ENCODE peak calls at places on chromosomes 2 and 18, in seven cellular contexts. One of them, this sample, is unnamed. For H3K27me3, the result is how much of the 10 kb centered on the place peaks cover.

GRCh38 chr2:54557601-54558187 is 101.6 kb downstream of the SPTBN1 start:
- DNase-seq in H9: peak
- DNase-seq in K562: peak
- DNase-seq in IMR-90: no peak
- DNase-seq in colonic mucosa: peak
- DNase-seq in CD8-positive, alpha-beta memory T cell: peak
- DNase-seq in Panc1: no peak
- DNase-seq in this sample: peak

GRCh38 chr2:98598781-98599428 is 9.4 kb downstream of the COA5 start:
- DNase-seq in H9: no peak
- DNase-seq in K562: no peak
- DNase-seq in IMR-90: peak
- DNase-seq in colonic mucosa: no peak
- DNase-seq in CD8-positive, alpha-beta memory T cell: no peak
- DNase-seq in Panc1: no peak
- DNase-seq in this sample: no peak

GRCh38 chr2:151361674-151362380 is 4.4 kb downstream of the TNFAIP6 start:
- DNase-seq in H9: no peak
- DNase-seq in K562: no peak
- DNase-seq in IMR-90: no peak
- DNase-seq in colonic mucosa: no peak
- DNase-seq in CD8-positive, alpha-beta memory T cell: no peak
- DNase-seq in Panc1: no peak
- DNase-seq in this sample: no peak

GRCh38 chr2:33321236-33321731 is 155.2 kb upstream of the RASGRP3 start:
- DNase-seq in H9: no peak
- DNase-seq in K562: no peak
- DNase-seq in IMR-90: peak
- DNase-seq in colonic mucosa: no peak
- DNase-seq in CD8-positive, alpha-beta memory T cell: no peak
- DNase-seq in Panc1: no peak
- DNase-seq in this sample: no peak

GRCh38 chr2:238742066-238742465 is 105.8 kb upstream of the TWIST2 start:
- DNase-seq in H9: no peak
- DNase-seq in K562: no peak
- DNase-seq in IMR-90: no peak
- DNase-seq in colonic mucosa: no peak
- DNase-seq in CD8-positive, alpha-beta memory T cell: no peak
- DNase-seq in Panc1: no peak
- DNase-seq in this sample: no peak

GRCh38 chr2:212970132-212970531 is 181.3 kb downstream of the IKZF2 start:
- DNase-seq in H9: no peak
- DNase-seq in K562: no peak
- DNase-seq in IMR-90: peak
- DNase-seq in colonic mucosa: no peak
- DNase-seq in CD8-positive, alpha-beta memory T cell: no peak
- DNase-seq in Panc1: no peak
- DNase-seq in this sample: no peak

GRCh38 chr2:37877457-37878315 is 47.4 kb upstream of the RMDN2 start:
- DNase-seq in H9: no peak
- DNase-seq in K562: peak
- DNase-seq in IMR-90: peak
- DNase-seq in colonic mucosa: peak
- DNase-seq in CD8-positive, alpha-beta memory T cell: no peak
- DNase-seq in Panc1: peak
- DNase-seq in this sample: peak

GRCh38 chr2:179129574-179130238 is 79.8 kb upstream of the CCDC141 start:
- DNase-seq in H9: no peak
- DNase-seq in K562: no peak
- DNase-seq in IMR-90: peak
- DNase-seq in colonic mucosa: no peak
- DNase-seq in CD8-positive, alpha-beta memory T cell: no peak
- DNase-seq in Panc1: peak
- DNase-seq in this sample: no peak

GRCh38 chr18:37717098-37717497 is 151.5 kb upstream of the CELF4 start:
- DNase-seq in H9: no peak
- DNase-seq in K562: no peak
- DNase-seq in IMR-90: no peak
- DNase-seq in colonic mucosa: no peak
- DNase-seq in CD8-positive, alpha-beta memory T cell: no peak
- DNase-seq in Panc1: no peak
- DNase-seq in this sample: no peak

GRCh38 chr2:151765760-151766159 is 31.5 kb upstream of the NEB start:
- DNase-seq in H9: no peak
- DNase-seq in K562: no peak
- DNase-seq in IMR-90: no peak
- DNase-seq in colonic mucosa: no peak
- DNase-seq in CD8-positive, alpha-beta memory T cell: no peak
- DNase-seq in Panc1: no peak
- DNase-seq in this sample: no peak

GRCh38 chr2:83844490-83844889 is 614.6 kb downstream of the SUCLG1 start:
- DNase-seq in H9: no peak
- DNase-seq in K562: no peak
- DNase-seq in IMR-90: no peak
- DNase-seq in colonic mucosa: no peak
- DNase-seq in CD8-positive, alpha-beta memory T cell: no peak
- DNase-seq in Panc1: no peak
- DNase-seq in this sample: no peak

GRCh38 chr2:205654878-205655601 is 27.3 kb upstream of the NRP2 start:
- DNase-seq in H9: no peak
- DNase-seq in K562: no peak
- DNase-seq in IMR-90: peak
- DNase-seq in colonic mucosa: no peak
- DNase-seq in CD8-positive, alpha-beta memory T cell: no peak
- DNase-seq in Panc1: no peak
- DNase-seq in this sample: no peak

GRCh38 chr2:200614249-200614648 is 28.4 kb downstream of the AOX1 start:
- DNase-seq in H9: no peak
- DNase-seq in K562: no peak
- DNase-seq in IMR-90: no peak
- DNase-seq in colonic mucosa: no peak
- DNase-seq in CD8-positive, alpha-beta memory T cell: no peak
- DNase-seq in Panc1: no peak
- DNase-seq in this sample: no peak

GRCh38 chr2:149885468-149885867 is 297.9 kb upstream of the MMADHC start:
- DNase-seq in H9: no peak
- DNase-seq in K562: no peak
- DNase-seq in IMR-90: no peak
- DNase-seq in colonic mucosa: no peak
- DNase-seq in CD8-positive, alpha-beta memory T cell: no peak
- DNase-seq in Panc1: no peak
- DNase-seq in this sample: no peak

GRCh38 chr2:212135739-212136138 is 402.9 kb downstream of the ERBB4 start:
- DNase-seq in H9: no peak
- DNase-seq in K562: no peak
- DNase-seq in IMR-90: peak
- DNase-seq in colonic mucosa: no peak
- DNase-seq in CD8-positive, alpha-beta memory T cell: no peak
- DNase-seq in Panc1: no peak
- DNase-seq in this sample: no peak

GRCh38 chr2:215843579-215843978 is 169.8 kb downstream of the MREG start:
- DNase-seq in H9: no peak
- DNase-seq in K562: no peak
- DNase-seq in IMR-90: peak
- DNase-seq in colonic mucosa: no peak
- DNase-seq in CD8-positive, alpha-beta memory T cell: no peak
- DNase-seq in Panc1: no peak
- DNase-seq in this sample: no peak

GRCh38 chr18:27887711-27888495 is 289.0 kb downstream of the CDH2 start:
- DNase-seq in H9: no peak
- DNase-seq in K562: no peak
- DNase-seq in IMR-90: peak
- DNase-seq in colonic mucosa: no peak
- DNase-seq in CD8-positive, alpha-beta memory T cell: no peak
- DNase-seq in Panc1: no peak
- DNase-seq in this sample: no peak

GRCh38 chr2:171365232-171365631 is 68.6 kb downstream of the METTL8 start:
- DNase-seq in H9: no peak
- DNase-seq in K562: no peak
- DNase-seq in IMR-90: no peak
- DNase-seq in colonic mucosa: peak
- DNase-seq in CD8-positive, alpha-beta memory T cell: no peak
- DNase-seq in Panc1: no peak
- DNase-seq in this sample: no peak

GRCh38 chr2:235940330-235940729 is 227.9 kb downstream of the GBX2 start:
- DNase-seq in H9: no peak
- DNase-seq in K562: peak
- DNase-seq in IMR-90: peak
- DNase-seq in colonic mucosa: no peak
- DNase-seq in CD8-positive, alpha-beta memory T cell: no peak
- DNase-seq in Panc1: no peak
- DNase-seq in this sample: no peak

DNA sequence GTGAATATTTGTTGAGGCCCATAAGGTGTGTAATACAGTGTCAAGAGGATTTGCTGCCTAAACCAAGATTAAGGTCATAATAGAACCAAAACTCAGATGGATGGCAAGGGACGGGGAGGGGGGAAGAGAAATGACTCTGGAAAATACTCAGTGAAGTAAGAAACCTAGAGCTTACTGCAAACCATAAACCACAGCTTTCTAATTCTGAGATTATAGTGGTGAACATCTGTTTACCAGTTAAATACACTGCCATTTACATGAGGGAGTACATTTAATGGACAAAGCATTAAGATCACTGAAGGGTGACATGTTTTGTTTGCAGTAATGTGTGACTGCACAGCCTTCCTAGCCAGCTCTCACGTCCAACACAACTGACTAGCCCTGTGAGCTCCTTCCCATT is 19.8 kb downstream of the EVX2 start:
- DNase-seq in H9: no peak
- DNase-seq in K562: no peak
- DNase-seq in IMR-90: no peak
- DNase-seq in colonic mucosa: no peak
- DNase-seq in CD8-positive, alpha-beta memory T cell: no peak
- DNase-seq in Panc1: no peak
- DNase-seq in this sample: no peak
- H3K27me3 ChIP-seq in H9: under half
- H3K27me3 ChIP-seq in K562: under half
- H3K27me3 ChIP-seq in IMR-90: under half
- H3K27me3 ChIP-seq in colonic mucosa: under half
- H3K27me3 ChIP-seq in CD8-positive, alpha-beta memory T cell: under half
- H3K27me3 ChIP-seq in Panc1: under half
- H3K27me3 ChIP-seq in this sample: under half

DNA sequence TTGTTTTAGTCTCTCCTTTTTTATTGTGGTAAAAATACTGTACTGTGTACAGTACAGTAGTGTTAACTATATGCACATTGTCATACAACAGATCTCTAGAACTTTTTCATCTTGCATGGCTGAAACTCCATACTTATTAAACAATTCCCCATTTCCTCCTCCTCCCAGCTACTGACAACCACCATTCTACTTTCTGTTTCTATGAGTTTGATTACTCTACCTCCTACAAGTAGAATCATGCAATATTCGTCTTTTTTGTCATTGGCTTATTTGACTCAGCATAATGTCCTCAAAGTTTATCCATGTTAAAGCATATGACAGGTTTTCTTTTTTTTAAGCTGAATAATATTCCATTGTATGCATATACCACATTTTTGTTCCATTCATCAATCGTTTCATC is 338.2 kb downstream of the AGPS start:
- DNase-seq in H9: no peak
- DNase-seq in K562: no peak
- DNase-seq in IMR-90: no peak
- DNase-seq in colonic mucosa: no peak
- DNase-seq in CD8-positive, alpha-beta memory T cell: no peak
- DNase-seq in Panc1: no peak
- DNase-seq in this sample: no peak
- H3K27me3 ChIP-seq in H9: half or more
- H3K27me3 ChIP-seq in K562: under half
- H3K27me3 ChIP-seq in IMR-90: under half
- H3K27me3 ChIP-seq in colonic mucosa: under half
- H3K27me3 ChIP-seq in CD8-positive, alpha-beta memory T cell: under half
- H3K27me3 ChIP-seq in Panc1: under half
- H3K27me3 ChIP-seq in this sample: under half

DNA sequence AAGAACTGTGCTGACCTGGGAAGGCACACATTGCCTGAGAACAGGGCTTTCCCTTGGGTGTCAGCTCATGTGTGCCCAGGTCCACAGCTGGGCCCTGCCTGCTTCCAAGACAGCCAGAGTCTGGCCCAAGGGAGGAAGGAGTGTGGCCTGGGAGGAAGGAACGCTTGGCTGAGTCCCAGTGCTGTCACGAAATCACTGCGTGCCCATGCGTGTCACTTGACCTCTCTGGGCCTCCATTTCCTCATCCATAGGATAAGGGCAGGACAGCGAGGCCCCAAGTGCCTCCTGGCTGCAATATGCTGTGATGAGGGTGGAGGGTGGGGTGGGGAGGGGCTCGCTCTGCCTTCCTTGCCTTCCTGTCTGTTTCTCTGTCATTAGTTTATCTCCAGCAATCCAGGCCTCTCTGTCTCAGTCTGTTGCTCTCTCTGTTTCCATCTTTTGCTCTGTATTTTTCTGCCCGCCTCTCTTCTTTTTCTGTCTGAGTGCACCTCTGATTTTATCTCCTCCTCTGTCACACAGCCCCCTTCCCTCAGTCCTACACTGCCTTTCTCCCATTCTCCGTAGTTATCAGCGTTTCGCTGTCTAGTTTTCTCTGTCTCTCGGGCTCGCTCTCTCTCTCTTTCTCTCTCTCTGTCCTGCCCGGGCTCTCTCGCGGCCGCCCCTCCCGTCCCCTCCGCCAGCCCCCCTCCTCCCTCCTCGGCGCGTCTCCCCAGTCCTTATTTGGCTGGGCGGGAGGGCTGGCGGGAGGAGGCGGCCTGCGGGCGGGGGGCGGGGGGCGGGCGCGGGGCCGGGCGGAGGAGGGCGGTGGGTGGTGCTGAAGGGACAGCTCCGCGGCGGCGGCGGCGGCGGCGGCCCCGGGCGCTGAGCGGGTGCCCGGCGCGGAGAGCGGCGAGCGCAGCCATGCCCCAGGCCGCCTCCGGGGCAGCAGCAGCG is at the start of gene KCNK3:
- DNase-seq in H9: peak
- DNase-seq in K562: peak
- DNase-seq in IMR-90: peak
- DNase-seq in colonic mucosa: peak
- DNase-seq in CD8-positive, alpha-beta memory T cell: peak
- DNase-seq in Panc1: no peak
- DNase-seq in this sample: peak
- H3K27me3 ChIP-seq in H9: under half
- H3K27me3 ChIP-seq in K562: half or more
- H3K27me3 ChIP-seq in IMR-90: half or more
- H3K27me3 ChIP-seq in colonic mucosa: under half
- H3K27me3 ChIP-seq in CD8-positive, alpha-beta memory T cell: under half
- H3K27me3 ChIP-seq in Panc1: under half
- H3K27me3 ChIP-seq in this sample: half or more

DNA sequence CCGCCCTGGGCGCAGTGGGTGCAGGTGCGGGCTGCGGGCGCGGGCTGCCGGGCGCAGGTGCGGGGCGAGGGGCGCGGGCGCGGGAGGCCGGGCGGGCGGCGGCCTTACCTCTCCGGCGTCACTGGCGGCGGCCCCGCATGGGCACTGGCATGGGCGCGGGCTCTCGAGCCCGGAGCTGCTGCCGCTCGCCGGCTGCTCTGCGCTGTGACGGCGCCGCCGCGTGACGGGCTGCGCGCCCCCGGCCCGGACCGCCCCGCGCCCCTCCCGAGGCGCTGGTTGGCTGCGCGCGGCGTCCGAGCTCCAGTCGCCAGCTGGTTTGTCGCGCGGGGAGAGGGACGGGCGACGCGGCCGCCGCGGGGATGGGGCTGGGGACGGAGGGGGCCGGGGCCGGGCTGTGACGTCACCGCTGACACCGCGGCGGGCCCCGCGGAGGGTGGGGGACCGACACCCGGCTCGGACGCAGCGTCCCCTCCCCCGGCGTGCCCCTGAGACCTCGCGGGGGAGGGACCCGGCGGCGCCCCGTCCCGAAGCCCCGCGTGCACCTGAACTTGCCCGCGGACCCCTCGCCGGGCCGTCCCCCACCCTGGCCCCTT is at the start of gene KIF1A:
- DNase-seq in H9: peak
- DNase-seq in K562: no peak
- DNase-seq in IMR-90: no peak
- DNase-seq in colonic mucosa: no peak
- DNase-seq in CD8-positive, alpha-beta memory T cell: no peak
- DNase-seq in Panc1: no peak
- DNase-seq in this sample: peak
- H3K27me3 ChIP-seq in H9: under half
- H3K27me3 ChIP-seq in K562: under half
- H3K27me3 ChIP-seq in IMR-90: half or more
- H3K27me3 ChIP-seq in colonic mucosa: half or more
- H3K27me3 ChIP-seq in CD8-positive, alpha-beta memory T cell: under half
- H3K27me3 ChIP-seq in Panc1: under half
- H3K27me3 ChIP-seq in this sample: under half

This sample was measured in neuronal stem cell.